ENCODE peak calls at places on chromosomes 11 and 22, in five cellular contexts. K is CD14-positive monocyte, W is T47D, B is omental fat pad, D is Peyer's patch. T is an unnamed sample.

GRCh38 chr11:59918987-59919589 is 19.1 kb upstream of the OOSP1 start:
- DNase-seq in K (no peak), W (peak; percentile 40), B (no peak), D (peak; percentile 55), T (no peak)

GRCh38 chr11:78350101-78350645 is 67.4 kb downstream of the GAB2 start:
- DNase-seq in K (no peak), W (no peak), B (no peak), D (no peak), T (no peak)

GRCh38 chr11:86218125-86219081 is 26.1 kb upstream of the EED start:
- DNase-seq in K (peak; percentile 52), W (peak; percentile 74), B (no peak), D (peak; percentile 83), T (peak; percentile 35)

GRCh38 chr11:57001674-57002401 is 13.1 kb downstream of the OR5AK2 start:
- DNase-seq in K (no peak), W (no peak), B (no peak), D (no peak), T (no peak)

GRCh38 chr22:43152355-43153071 is 1.2 kb downstream of the TSPO start:
- DNase-seq in K (peak; percentile 70), W (peak; percentile 46), B (peak; percentile 50), D (peak; percentile 89), T (no peak)

GRCh38 chr22:44931077-44931540 is 78.7 kb downstream of the PHF21B start:
- DNase-seq in K (peak; percentile 21), W (no peak), B (no peak), D (no peak), T (no peak)

GRCh38 chr11:45278721-45279120 is 7.4 kb downstream of the SYT13 start:
- DNase-seq in K (no peak), W (no peak), B (no peak), D (no peak), T (no peak)

GRCh38 chr11:131248588-131248987 is 121.8 kb upstream of the NTM start:
- DNase-seq in K (no peak), W (no peak), B (peak; percentile 58), D (no peak), T (no peak)

GRCh38 chr11:61626580-61627380 is 45.9 kb upstream of the SYT7 start:
- DNase-seq in K (no peak), W (peak; percentile 83), B (no peak), D (peak; percentile 65), T (peak; percentile 6)

GRCh38 chr22:20885557-20886323 is 26.9 kb downstream of the SNAP29 start:
- DNase-seq in K (peak; percentile 81), W (peak; percentile 64), B (peak; percentile 57), D (peak; percentile 91), T (peak; percentile 73)

GRCh38 chr22:50201191-50202129 is 649 bp downstream of the SELENOO start:
- DNase-seq in K (no peak), W (no peak), B (no peak), D (no peak), T (no peak)

GRCh38 chr22:28237783-28238182 is 318.7 kb upstream of the PITPNB start:
- DNase-seq in K (no peak), W (no peak), B (no peak), D (no peak), T (no peak)

GRCh38 chr11:3959015-3959917 is 103.8 kb downstream of the STIM1 start:
- DNase-seq in K (no peak), W (no peak), B (no peak), D (no peak), T (no peak)

GRCh38 chr11:119338946-119339580 is 1.6 kb downstream of the C1QTNF5 start:
- DNase-seq in K (no peak), W (no peak), B (no peak), D (no peak), T (peak; percentile 63)

GRCh38 chr11:61684870-61685610 is 4.8 kb downstream of the DAGLA start:
- DNase-seq in K (no peak), W (no peak), B (no peak), D (no peak), T (no peak)

GRCh38 chr11:36147491-36147890 is 141.7 kb downstream of the COMMD9 start:
- DNase-seq in K (no peak), W (no peak), B (no peak), D (no peak), T (no peak)

GRCh38 chr11:14904745-14905103 is 12.7 kb upstream of the CYP2R1 start:
- DNase-seq in K (peak; percentile 73), W (no peak), B (peak; percentile 67), D (peak; percentile 91), T (peak; percentile 48)

GRCh38 chr11:117316197-117316961 is at the start of gene BACE1:
- DNase-seq in K (no peak), W (peak; percentile 92), B (peak; percentile 35), D (peak; percentile 77), T (peak; percentile 95)

GRCh38 chr11:27452147-27452546 is 20.4 kb downstream of the LGR4 start:
- DNase-seq in K (no peak), W (no peak), B (no peak), D (no peak), T (no peak)

GRCh38 chr11:128503231-128503991 is 83.9 kb downstream of the ETS1 start:
- DNase-seq in K (no peak), W (no peak), B (no peak), D (no peak), T (no peak)

GRCh38 chr22:39940757-39941305 is 19.4 kb upstream of the TMA7B start:
- DNase-seq in K (no peak), W (no peak), B (no peak), D (no peak), T (no peak)

GRCh38 chr11:74696932-74697687 is 34.1 kb downstream of the CHRDL2 start:
- DNase-seq in K (no peak), W (no peak), B (peak; percentile 55), D (peak; percentile 76), T (no peak)

GRCh38 chr11:44556735-44557409 is 8.6 kb upstream of the CD82 start:
- DNase-seq in K (no peak), W (no peak), B (peak; percentile 65), D (peak; percentile 89), T (no peak)

GRCh38 chr11:63866211-63866610 is 27.3 kb downstream of the MARK2 start:
- DNase-seq in K (no peak), W (no peak), B (no peak), D (peak; percentile 88), T (no peak)

GRCh38 chr11:107018274-107018901 is at the start of gene GUCY1A2:
- DNase-seq in K (no peak), W (no peak), B (no peak), D (no peak), T (no peak)

GRCh38 chr11:9955387-9955786 is 291.5 kb downstream of the SWAP70 start:
- DNase-seq in K (no peak), W (no peak), B (no peak), D (no peak), T (no peak)

GRCh38 chr11:65900899-65901180 is 652 bp upstream of the FOSL1 start:
- DNase-seq in K (no peak), W (no peak), B (no peak), D (no peak), T (no peak)

GRCh38 chr11:33695051-33695566 is 5.5 kb downstream of the C11orf91 start:
- DNase-seq in K (no peak), W (no peak), B (no peak), D (no peak), T (no peak)

GRCh38 chr11:64916040-64916847 is 765 bp downstream of the ATG2A start:
- DNase-seq in K (peak; percentile 89), W (peak; percentile 52), B (no peak), D (peak; percentile 82), T (peak; percentile 75)

GRCh38 chr22:31343235-31344191 is 2.6 kb downstream of the PATZ1 start:
- DNase-seq in K (no peak), W (peak; percentile 53), B (no peak), D (peak; percentile 60), T (no peak)

GRCh38 chr11:19026862-19027261 is 33.7 kb downstream of the MRGPRX2 start:
- DNase-seq in K (no peak), W (no peak), B (no peak), D (no peak), T (no peak)

GRCh38 chr22:44831885-44832284 is 79.5 kb downstream of the ARHGAP8 start:
- DNase-seq in K (no peak), W (no peak), B (no peak), D (no peak), T (no peak)

GRCh38 chr11:65206901-65207300 is 25.2 kb downstream of the CAPN1 start:
- DNase-seq in K (no peak), W (no peak), B (no peak), D (peak; percentile 41), T (no peak)

GRCh38 chr22:37910863-37911262 is 4.8 kb downstream of the MICALL1 start:
- DNase-seq in K (no peak), W (no peak), B (no peak), D (no peak), T (no peak)

GRCh38 chr11:35147273-35147672 is 8.3 kb downstream of the CD44 start:
- DNase-seq in K (no peak), W (no peak), B (no peak), D (no peak), T (no peak)